ENCODE peak calls at places on chromosomes 12 and 14, in nine cellular contexts. V, P, X, G, I, U, A, W and H are unnamed samples.

GRCh38 chr12:53205747-53206146 is 1.3 kb downstream of the ITGB7 start:
- DNase-seq in I (peak), P (no peak), G (no peak), X (no peak), V (peak), A (no peak), W (peak), U (peak), H (no peak)

GRCh38 chr12:16585781-16586180 is 20.2 kb downstream of the LMO3 start:
- DNase-seq in W (no peak), X (no peak), A (no peak), I (no peak), V (no peak), G (no peak), P (no peak), U (no peak), H (no peak)

GRCh38 chr12:69368171-69368570 is 8.6 kb downstream of the YEATS4 start:
- DNase-seq in P (no peak), G (no peak), V (no peak), U (no peak), X (no peak), A (no peak), W (no peak), I (no peak), H (no peak)

GRCh38 chr12:59615392-59616165 is 19.8 kb downstream of the SLC16A7 start:
- DNase-seq in W (no peak), I (no peak), U (no peak), A (no peak), V (no peak), X (no peak), G (no peak), P (peak), H (no peak)

GRCh38 chr12:65609359-65609771 is 214.9 kb upstream of the HMGA2 start:
- DNase-seq in X (no peak), A (no peak), W (no peak), I (no peak), V (peak), G (no peak), P (no peak), U (no peak), H (no peak)

GRCh38 chr14:83992857-83993256 is 1537.1 kb upstream of the FLRT2 start:
- DNase-seq in W (no peak), P (no peak), V (no peak), U (no peak), I (no peak), G (no peak), A (no peak), X (no peak), H (no peak)

GRCh38 chr12:104721065-104721458 is 237.0 kb downstream of the SLC41A2 start:
- DNase-seq in V (no peak), X (no peak), P (no peak), I (no peak), W (no peak), G (no peak), A (no peak), U (no peak), H (no peak)

GRCh38 chr14:91417134-91417982 is at the start of gene CCDC88C:
- DNase-seq in P (peak), V (no peak), G (peak), A (no peak), W (peak), X (no peak), I (peak), U (peak), H (peak)

GRCh38 chr14:102840801-102841528 is 63.7 kb downstream of the TRAF3 start:
- DNase-seq in X (peak), U (no peak), A (no peak), W (no peak), V (no peak), I (no peak), P (no peak), G (no peak), H (no peak)